ENCODE peak calls at places on chromosome 1, in six cellular contexts. One of them, this sample, is unnamed.

GRCh38 chr1:97603218-97603617 is 317.6 kb downstream of the DPYD start:
- DNase-seq in HFFc6: no peak
- DNase-seq in RWPE2: no peak
- DNase-seq in HCT116: no peak
- DNase-seq in GM12865: no peak
- DNase-seq in GM10248: no peak
- DNase-seq in this sample: no peak

GRCh38 chr1:101316801-101317200 is 80.0 kb downstream of the S1PR1 start:
- DNase-seq in HFFc6: no peak
- DNase-seq in RWPE2: no peak
- DNase-seq in HCT116: no peak
- DNase-seq in GM12865: no peak
- DNase-seq in GM10248: no peak
- DNase-seq in this sample: no peak

GRCh38 chr1:2145946-2146835 is 48.4 kb downstream of the FAAP20 start:
- DNase-seq in HFFc6: no peak
- DNase-seq in RWPE2: no peak
- DNase-seq in HCT116: no peak
- DNase-seq in GM12865: no peak
- DNase-seq in GM10248: no peak
- DNase-seq in this sample: peak; percentile 76

GRCh38 chr1:205229399-205229861 is 1.7 kb downstream of the TMCC2 start:
- DNase-seq in HFFc6: peak; percentile 26
- DNase-seq in RWPE2: no peak
- DNase-seq in HCT116: peak; percentile 48
- DNase-seq in GM12865: peak; percentile 86
- DNase-seq in GM10248: peak; percentile 87
- DNase-seq in this sample: no peak

GRCh38 chr1:56520202-56520601 is 59.2 kb downstream of the PLPP3 start:
- DNase-seq in HFFc6: no peak
- DNase-seq in RWPE2: no peak
- DNase-seq in HCT116: no peak
- DNase-seq in GM12865: peak; percentile 28
- DNase-seq in GM10248: no peak
- DNase-seq in this sample: no peak

GRCh38 chr1:80250573-80251168 is 1244.1 kb upstream of the ADGRL4 start:
- DNase-seq in HFFc6: no peak
- DNase-seq in RWPE2: no peak
- DNase-seq in HCT116: no peak
- DNase-seq in GM12865: no peak
- DNase-seq in GM10248: no peak
- DNase-seq in this sample: no peak

GRCh38 chr1:59601032-59601431 is 213.7 kb upstream of the HOOK1 start:
- DNase-seq in HFFc6: no peak
- DNase-seq in RWPE2: no peak
- DNase-seq in HCT116: no peak
- DNase-seq in GM12865: no peak
- DNase-seq in GM10248: no peak
- DNase-seq in this sample: no peak

GRCh38 chr1:163820748-163821147 is 499.0 kb downstream of the NUF2 start:
- DNase-seq in HFFc6: no peak
- DNase-seq in RWPE2: no peak
- DNase-seq in HCT116: no peak
- DNase-seq in GM12865: no peak
- DNase-seq in GM10248: no peak
- DNase-seq in this sample: no peak

GRCh38 chr1:52413410-52414104 is 9.2 kb downstream of the PRPF38A start:
- DNase-seq in HFFc6: peak; percentile 6
- DNase-seq in RWPE2: no peak
- DNase-seq in HCT116: no peak
- DNase-seq in GM12865: no peak
- DNase-seq in GM10248: no peak
- DNase-seq in this sample: no peak

GRCh38 chr1:231629132-231629531 is 2.5 kb downstream of the DISC1 start:
- DNase-seq in HFFc6: no peak
- DNase-seq in RWPE2: no peak
- DNase-seq in HCT116: no peak
- DNase-seq in GM12865: no peak
- DNase-seq in GM10248: no peak
- DNase-seq in this sample: no peak

GRCh38 chr1:111290640-111291039 is at the start of gene CHIA:
- DNase-seq in HFFc6: no peak
- DNase-seq in RWPE2: no peak
- DNase-seq in HCT116: no peak
- DNase-seq in GM12865: no peak
- DNase-seq in GM10248: no peak
- DNase-seq in this sample: no peak

GRCh38 chr1:34163792-34164509 is 1.1 kb downstream of the CSMD2 start:
- DNase-seq in HFFc6: no peak
- DNase-seq in RWPE2: no peak
- DNase-seq in HCT116: no peak
- DNase-seq in GM12865: no peak
- DNase-seq in GM10248: peak; percentile 26
- DNase-seq in this sample: no peak

GRCh38 chr1:72006092-72006491 is 276.2 kb downstream of the NEGR1 start:
- DNase-seq in HFFc6: peak; percentile 18
- DNase-seq in RWPE2: no peak
- DNase-seq in HCT116: no peak
- DNase-seq in GM12865: no peak
- DNase-seq in GM10248: no peak
- DNase-seq in this sample: no peak

GRCh38 chr1:62392951-62393350 is 43.9 kb upstream of the USP1 start:
- DNase-seq in HFFc6: no peak
- DNase-seq in RWPE2: no peak
- DNase-seq in HCT116: no peak
- DNase-seq in GM12865: no peak
- DNase-seq in GM10248: no peak
- DNase-seq in this sample: no peak

GRCh38 chr1:62394646-62395045 is 42.2 kb upstream of the USP1 start:
- DNase-seq in HFFc6: no peak
- DNase-seq in RWPE2: no peak
- DNase-seq in HCT116: no peak
- DNase-seq in GM12865: no peak
- DNase-seq in GM10248: no peak
- DNase-seq in this sample: no peak

GRCh38 chr1:62395291-62395690 is 41.6 kb upstream of the USP1 start:
- DNase-seq in HFFc6: no peak
- DNase-seq in RWPE2: no peak
- DNase-seq in HCT116: no peak
- DNase-seq in GM12865: no peak
- DNase-seq in GM10248: no peak
- DNase-seq in this sample: no peak

GRCh38 chr1:62389531-62389930 is 47.3 kb upstream of the USP1 start:
- DNase-seq in HFFc6: no peak
- DNase-seq in RWPE2: no peak
- DNase-seq in HCT116: no peak
- DNase-seq in GM12865: no peak
- DNase-seq in GM10248: no peak
- DNase-seq in this sample: no peak

DNA sequence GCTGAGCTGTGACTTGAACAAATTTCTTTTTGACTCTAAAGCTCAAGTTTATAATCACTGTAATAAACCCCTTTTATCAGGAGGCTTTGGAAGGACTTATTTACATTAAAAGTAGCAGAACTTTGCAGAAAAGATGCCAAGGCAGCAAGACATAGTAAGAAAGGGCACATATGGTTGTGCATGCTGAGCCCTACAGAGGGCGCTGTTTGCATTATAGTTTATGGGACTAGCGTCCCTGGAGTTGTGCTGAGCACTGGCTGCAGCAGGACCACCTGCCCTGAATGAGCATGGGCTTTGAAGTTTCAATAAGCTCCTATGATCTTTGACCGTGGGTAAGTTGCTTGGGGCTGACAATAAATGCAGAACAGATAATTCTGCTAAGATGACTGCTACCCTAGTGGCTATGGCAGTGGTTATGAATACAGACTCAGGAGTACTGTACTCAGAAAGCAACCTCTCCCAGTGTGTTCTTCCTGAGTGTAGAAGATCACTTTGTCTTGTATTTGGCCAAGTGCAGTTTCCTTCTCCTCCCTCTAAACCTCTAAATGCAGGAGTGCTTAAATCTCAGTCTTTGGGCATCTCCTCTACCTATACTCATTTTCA is 45.4 kb upstream of the USP1 start:
- DNase-seq in HFFc6: no peak
- DNase-seq in RWPE2: no peak
- DNase-seq in HCT116: peak; percentile 26
- DNase-seq in GM12865: peak; percentile 25
- DNase-seq in GM10248: peak; percentile 30
- DNase-seq in this sample: no peak
- TF ChIP-seq CTCF in HFFc6: peak; percentile 70
- TF ChIP-seq CTCF in RWPE2: peak; percentile 30
- TF ChIP-seq CTCF in HCT116: peak; percentile 53
- TF ChIP-seq CTCF in GM12865: peak; percentile 53
- TF ChIP-seq CTCF in GM10248: peak; percentile 38
- TF ChIP-seq CTCF in this sample: peak; percentile 74

DNA sequence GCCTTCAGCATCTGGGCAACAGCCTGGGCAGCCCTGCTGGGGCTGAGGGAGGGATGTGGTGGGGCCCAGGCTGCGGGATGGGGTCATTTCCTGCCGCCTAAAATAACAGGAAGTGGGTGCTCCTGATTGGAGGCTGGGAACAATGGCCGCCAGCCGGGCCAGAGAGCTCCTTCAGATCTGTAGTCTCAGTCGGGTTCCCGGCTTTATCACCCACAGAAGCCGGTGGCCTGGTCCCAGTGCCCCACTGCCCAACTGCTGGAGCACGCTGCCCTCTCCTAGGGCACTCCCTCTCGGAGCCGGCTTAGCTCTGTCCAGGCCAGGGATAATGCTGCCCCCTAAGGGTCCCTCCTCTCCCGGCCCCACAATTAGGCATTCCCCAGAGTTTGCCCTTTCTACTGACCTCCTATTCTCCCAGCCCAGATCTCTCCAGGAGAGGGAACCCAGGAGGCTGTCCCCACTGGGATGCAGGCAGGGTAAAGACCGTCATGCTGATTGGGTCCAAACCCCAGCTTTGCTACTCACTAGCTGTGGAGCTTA is 5.1 kb downstream of the MAP7D1 start:
- DNase-seq in HFFc6: peak; percentile 68
- DNase-seq in RWPE2: no peak
- DNase-seq in HCT116: no peak
- DNase-seq in GM12865: peak; percentile 88
- DNase-seq in GM10248: peak; percentile 71
- DNase-seq in this sample: no peak
- TF ChIP-seq CTCF in HFFc6: peak; percentile 66
- TF ChIP-seq CTCF in RWPE2: peak; percentile 50
- TF ChIP-seq CTCF in HCT116: no peak
- TF ChIP-seq CTCF in GM12865: peak; percentile 26
- TF ChIP-seq CTCF in GM10248: peak; percentile 46
- TF ChIP-seq CTCF in this sample: peak; percentile 74

GRCh38 chr1:219472596-219472995 is 140.3 kb downstream of the ZC3H11B start:
- DNase-seq in HFFc6: no peak
- DNase-seq in RWPE2: no peak
- DNase-seq in HCT116: no peak
- DNase-seq in GM12865: peak; percentile 46
- DNase-seq in GM10248: no peak
- DNase-seq in this sample: no peak

GRCh38 chr1:219465247-219466093 is 147.4 kb downstream of the ZC3H11B start:
- DNase-seq in HFFc6: peak; percentile 45
- DNase-seq in RWPE2: no peak
- DNase-seq in HCT116: no peak
- DNase-seq in GM12865: peak; percentile 87
- DNase-seq in GM10248: no peak
- DNase-seq in this sample: no peak

GRCh38 chr1:219463629-219464028 is 149.3 kb downstream of the ZC3H11B start:
- DNase-seq in HFFc6: no peak
- DNase-seq in RWPE2: no peak
- DNase-seq in HCT116: no peak
- DNase-seq in GM12865: no peak
- DNase-seq in GM10248: no peak
- DNase-seq in this sample: no peak

GRCh38 chr1:219466766-219467165 is 146.1 kb downstream of the ZC3H11B start:
- DNase-seq in HFFc6: no peak
- DNase-seq in RWPE2: no peak
- DNase-seq in HCT116: no peak
- DNase-seq in GM12865: no peak
- DNase-seq in GM10248: no peak
- DNase-seq in this sample: no peak

GRCh38 chr1:219467524-219467923 is 145.4 kb downstream of the ZC3H11B start:
- DNase-seq in HFFc6: no peak
- DNase-seq in RWPE2: no peak
- DNase-seq in HCT116: no peak
- DNase-seq in GM12865: no peak
- DNase-seq in GM10248: no peak
- DNase-seq in this sample: no peak
- TF ChIP-seq CTCF in HFFc6: no peak
- TF ChIP-seq CTCF in RWPE2: no peak
- TF ChIP-seq CTCF in HCT116: no peak
- TF ChIP-seq CTCF in GM12865: no peak
- TF ChIP-seq CTCF in GM10248: no peak
- TF ChIP-seq CTCF in this sample: no peak

GRCh38 chr1:234507089-234507488 is 28.1 kb upstream of the TARBP1 start:
- DNase-seq in HFFc6: no peak
- DNase-seq in RWPE2: no peak
- DNase-seq in HCT116: no peak
- DNase-seq in GM12865: no peak
- DNase-seq in GM10248: no peak
- DNase-seq in this sample: no peak

GRCh38 chr1:234507626-234508387 is 28.8 kb upstream of the TARBP1 start:
- DNase-seq in HFFc6: no peak
- DNase-seq in RWPE2: no peak
- DNase-seq in HCT116: no peak
- DNase-seq in GM12865: no peak
- DNase-seq in GM10248: no peak
- DNase-seq in this sample: no peak

GRCh38 chr1:234512376-234512965 is 33.5 kb upstream of the TARBP1 start:
- DNase-seq in HFFc6: no peak
- DNase-seq in RWPE2: no peak
- DNase-seq in HCT116: no peak
- DNase-seq in GM12865: no peak
- DNase-seq in GM10248: no peak
- DNase-seq in this sample: no peak

GRCh38 chr1:234505774-234506114 is 26.8 kb upstream of the TARBP1 start:
- DNase-seq in HFFc6: peak; percentile 49
- DNase-seq in RWPE2: no peak
- DNase-seq in HCT116: no peak
- DNase-seq in GM12865: no peak
- DNase-seq in GM10248: no peak
- DNase-seq in this sample: no peak

DNA sequence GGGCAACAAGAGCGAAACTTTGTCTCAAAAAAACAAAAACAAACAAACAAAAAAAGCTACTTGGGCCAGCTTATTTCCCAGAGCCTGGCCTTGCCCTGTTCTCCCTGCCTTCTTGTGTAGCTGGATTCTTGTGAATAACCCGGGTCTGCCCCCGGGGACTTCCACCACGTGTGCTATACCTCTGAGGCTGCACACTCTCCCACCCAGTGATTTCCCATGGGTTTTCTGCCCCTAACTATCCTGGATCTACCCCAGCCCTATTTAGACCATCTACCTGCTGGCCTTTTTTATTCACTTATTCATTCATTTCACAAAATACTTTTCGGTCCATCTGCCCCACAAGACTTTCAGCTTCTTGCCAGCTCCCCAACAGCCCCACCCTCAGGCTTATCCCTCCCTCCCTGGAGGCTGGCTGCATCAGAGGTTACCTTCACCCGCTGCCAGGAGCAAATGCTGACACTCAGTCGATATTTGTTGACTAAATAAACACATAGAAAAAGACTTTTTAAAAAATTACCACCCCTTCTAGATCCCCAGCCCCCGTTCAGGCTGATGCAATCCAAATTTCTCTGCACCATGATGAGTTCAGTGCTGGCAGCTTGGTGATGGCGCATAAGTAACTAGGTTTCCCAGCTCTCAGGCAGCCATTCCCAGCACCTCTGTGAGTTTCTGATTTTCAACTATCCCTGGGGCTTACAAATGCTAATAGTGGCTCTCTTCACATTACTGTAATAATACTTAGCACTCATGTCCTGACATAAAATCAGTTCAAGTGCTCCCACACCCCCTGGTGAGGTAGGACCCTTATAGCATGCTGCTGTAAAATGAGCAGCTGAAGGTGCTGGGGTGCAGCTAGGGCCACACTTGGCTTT is 30.7 kb upstream of the TARBP1 start:
- DNase-seq in HFFc6: no peak
- DNase-seq in RWPE2: no peak
- DNase-seq in HCT116: no peak
- DNase-seq in GM12865: no peak
- DNase-seq in GM10248: no peak
- DNase-seq in this sample: no peak
- TF ChIP-seq CTCF in HFFc6: no peak
- TF ChIP-seq CTCF in RWPE2: no peak
- TF ChIP-seq CTCF in HCT116: no peak
- TF ChIP-seq CTCF in GM12865: no peak
- TF ChIP-seq CTCF in GM10248: no peak
- TF ChIP-seq CTCF in this sample: peak; percentile 8

This sample was measured in chondrocyte.